ENCODE peak calls at places on chromosome 22, in ten cellular contexts. H, Z, P, L, V, Q, W, F, O and C are unnamed samples.

GRCh38 chr22:45064313-45065268 is 54.8 kb upstream of the PHF21B start:
- DNase-seq in O (no peak), V (no peak), W (no peak), P (no peak), F (no peak), Z (peak; percentile 36), Q (no peak), L (no peak), H (no peak), C (no peak)

GRCh38 chr22:37932821-37933578 is 20.4 kb downstream of the C22orf23 start:
- DNase-seq in L (no peak), Z (no peak), H (no peak), V (peak; percentile 55), F (no peak), W (no peak), P (no peak), Q (no peak), O (no peak), C (no peak)

GRCh38 chr22:37043828-37044538 is 7.6 kb upstream of the KCTD17 start:
- DNase-seq in P (no peak), W (peak; percentile 68), H (no peak), F (peak; percentile 80), L (peak; percentile 59), V (peak; percentile 88), O (no peak), Q (peak; percentile 73), Z (no peak), C (no peak)

GRCh38 chr22:22982616-22983015 is 87.7 kb upstream of the GNAZ start:
- DNase-seq in W (no peak), H (no peak), V (no peak), O (no peak), Z (no peak), F (no peak), P (no peak), L (no peak), Q (no peak), C (no peak)

GRCh38 chr22:35601013-35601580 is 16.0 kb downstream of the MB start:
- DNase-seq in W (no peak), O (no peak), Q (no peak), L (no peak), Z (no peak), H (no peak), P (no peak), F (no peak), V (no peak), C (no peak)

GRCh38 chr22:38756631-38757463 is 1.0 kb upstream of the SUN2 start:
- DNase-seq in P (no peak), O (no peak), L (no peak), H (no peak), Q (no peak), W (peak; percentile 27), F (peak; percentile 63), V (no peak), Z (no peak), C (no peak)

GRCh38 chr22:50319503-50319951 is 7.3 kb downstream of the DENND6B start:
- DNase-seq in W (no peak), H (no peak), P (no peak), O (no peak), V (no peak), L (no peak), Z (no peak), Q (no peak), F (no peak), C (no peak)

GRCh38 chr22:43133401-43133800 is 9.8 kb downstream of the MCAT start:
- DNase-seq in Q (no peak), P (no peak), V (no peak), H (no peak), W (no peak), Z (no peak), F (no peak), L (no peak), O (no peak), C (no peak)

GRCh38 chr22:17260291-17260690 is 41.1 kb upstream of the ADA2 start:
- DNase-seq in Z (no peak), O (no peak), F (no peak), Q (no peak), P (no peak), V (no peak), W (no peak), H (no peak), L (no peak), C (no peak)

GRCh38 chr22:41302016-41302767 is 867 bp downstream of the ZC3H7B start:
- DNase-seq in O (no peak), L (peak; percentile 53), F (no peak), Z (no peak), H (peak; percentile 50), Q (no peak), P (no peak), V (no peak), W (no peak), C (no peak)

GRCh38 chr22:35913925-35914324 is 114.7 kb downstream of the RBFOX2 start:
- DNase-seq in H (no peak), F (no peak), V (no peak), O (no peak), W (no peak), Z (no peak), Q (no peak), P (no peak), L (no peak), C (no peak)

GRCh38 chr22:36373258-36373579 is 14.5 kb downstream of the MYH9 start:
- DNase-seq in O (peak; percentile 78), Z (no peak), H (no peak), Q (peak; percentile 75), F (no peak), P (no peak), V (no peak), L (no peak), W (peak; percentile 81), C (no peak)

GRCh38 chr22:28977050-28977449 is 84.6 kb downstream of the C22orf31 start:
- DNase-seq in F (no peak), Z (no peak), P (no peak), W (no peak), H (no peak), L (no peak), O (no peak), Q (no peak), V (no peak), C (no peak)

GRCh38 chr22:17239156-17239701 is 20.0 kb upstream of the ADA2 start:
- DNase-seq in Q (peak; percentile 18), L (no peak), V (no peak), F (no peak), Z (no peak), O (peak; percentile 20), W (no peak), H (no peak), P (no peak), C (no peak)